ENCODE peak calls at places on chromosomes 2 and 18, in nine cellular contexts. F is stimulated activated CD8-positive, alpha-beta memory T cell treated with anti-CD3 and anti-CD28 coated beads, Interleukin-15, amount 100 ng/mL, for 1 hour; L is iPS-NIHi11; T is HEK293T; D is DMS 273 treated with DMSO at 0.1 percent for 48 hours; E is GM06990; N is hippocampal formation; J is activated effector memory CD4-positive, alpha-beta T cell treated with anti-CD3 and anti-CD28 coated beads, Interleukin-2, amount 50 U/mL, for 16 hours; K is GM23248. U is an unnamed sample.

GRCh38 chr2:218814540-218815243 is 16.9 kb downstream of the PRKAG3 start:
- DNase-seq in F (no peak), L (no peak), T (no peak), D (no peak), E (no peak), N (no peak), J (no peak), K (no peak), U (no peak)

GRCh38 chr2:64133354-64133753 is 10.9 kb downstream of the PELI1 start:
- DNase-seq in F (no peak), L (no peak), T (no peak), D (no peak), E (no peak), N (no peak), J (no peak), K (no peak), U (no peak)

GRCh38 chr2:19989681-19990415 is at the start of gene WDR35:
- DNase-seq in F (peak; percentile 82), L (peak; percentile 100), T (peak; percentile 96), D (peak; percentile 73), E (peak; percentile 94), N (peak; percentile 71), J (peak; percentile 97), K (peak; percentile 97), U (peak; percentile 41)

GRCh38 chr2:46861916-46862315 is 53.7 kb downstream of the MCFD2 start:
- DNase-seq in F (no peak), L (no peak), T (no peak), D (no peak), E (no peak), N (no peak), J (no peak), K (peak; percentile 46), U (no peak)

GRCh38 chr2:129905664-129906081 is 73.8 kb upstream of the RAB6C start:
- DNase-seq in F (no peak), L (no peak), T (no peak), D (no peak), E (no peak), N (no peak), J (peak; percentile 28), K (no peak), U (no peak)

GRCh38 chr2:70044290-70045040 is 42.8 kb upstream of the PCBP1 start:
- DNase-seq in F (no peak), L (no peak), T (no peak), D (no peak), E (no peak), N (no peak), J (no peak), K (no peak), U (no peak)

GRCh38 chr2:108547606-108548005 is 13.3 kb downstream of the LIMS1 start:
- DNase-seq in F (no peak), L (no peak), T (no peak), D (no peak), E (no peak), N (no peak), J (no peak), K (no peak), U (no peak)

GRCh38 chr2:164717000-164717597 is 95.8 kb upstream of the GRB14 start:
- DNase-seq in F (no peak), L (no peak), T (no peak), D (no peak), E (no peak), N (peak; percentile 21), J (no peak), K (peak; percentile 68), U (peak; percentile 13)

GRCh38 chr18:13513015-13513414 is 213.3 kb downstream of the FAM210A start:
- DNase-seq in F (no peak), L (peak; percentile 30), T (no peak), D (no peak), E (no peak), N (no peak), J (no peak), K (no peak), U (no peak)

GRCh38 chr2:40642261-40642660 is 190.4 kb upstream of the SLC8A1 start:
- DNase-seq in F (no peak), L (no peak), T (no peak), D (no peak), E (no peak), N (no peak), J (no peak), K (peak; percentile 2), U (no peak)

GRCh38 chr18:55778731-55779460 is 190.9 kb upstream of the TCF4 start:
- DNase-seq in F (no peak), L (no peak), T (no peak), D (no peak), E (peak; percentile 16), N (peak; percentile 56), J (no peak), K (peak; percentile 12), U (no peak)

GRCh38 chr2:141063410-141063809 is 1067.4 kb downstream of the LRP1B start:
- DNase-seq in F (no peak), L (peak; percentile 14), T (no peak), D (no peak), E (no peak), N (no peak), J (no peak), K (no peak), U (no peak)

GRCh38 chr18:10518595-10519273 is 7.1 kb upstream of the NAPG start:
- DNase-seq in F (no peak), L (peak; percentile 37), T (peak; percentile 10), D (no peak), E (no peak), N (peak; percentile 87), J (no peak), K (peak; percentile 56), U (no peak)

GRCh38 chr2:232887171-232887850 is 17.2 kb downstream of the SNORC start:
- DNase-seq in F (no peak), L (peak; percentile 47), T (no peak), D (no peak), E (no peak), N (no peak), J (peak; percentile 52), K (peak; percentile 28), U (no peak)

GRCh38 chr2:238716585-238716984 is 131.3 kb upstream of the TWIST2 start:
- DNase-seq in F (no peak), L (no peak), T (no peak), D (no peak), E (no peak), N (no peak), J (no peak), K (no peak), U (no peak)

GRCh38 chr2:58237741-58238140 is 3.4 kb downstream of the FANCL start:
- DNase-seq in F (no peak), L (no peak), T (no peak), D (no peak), E (no peak), N (no peak), J (no peak), K (no peak), U (no peak)

GRCh38 chr2:168949324-168949723 is 48.2 kb downstream of the G6PC2 start:
- DNase-seq in F (no peak), L (no peak), T (no peak), D (no peak), E (no peak), N (no peak), J (no peak), K (no peak), U (no peak)

GRCh38 chr2:41966431-41966893 is 81.4 kb upstream of the PKDCC start:
- DNase-seq in F (no peak), L (no peak), T (no peak), D (no peak), E (no peak), N (peak; percentile 49), J (no peak), K (peak; percentile 99), U (no peak)

GRCh38 chr18:27363918-27364317 is 178.8 kb upstream of the CHST9 start:
- DNase-seq in F (no peak), L (peak; percentile 25), T (peak; percentile 22), D (no peak), E (no peak), N (peak; percentile 61), J (no peak), K (peak; percentile 24), U (no peak)

GRCh38 chr2:64966017-64966416 is 23.2 kb upstream of the SLC1A4 start:
- DNase-seq in F (no peak), L (no peak), T (no peak), D (no peak), E (no peak), N (no peak), J (no peak), K (no peak), U (no peak)

GRCh38 chr2:182592691-182593393 is 123.2 kb upstream of the DNAJC10 start:
- DNase-seq in F (no peak), L (no peak), T (no peak), D (no peak), E (no peak), N (no peak), J (no peak), K (no peak), U (no peak)

GRCh38 chr18:4203525-4203924 is 251.6 kb downstream of the DLGAP1 start:
- DNase-seq in F (no peak), L (no peak), T (no peak), D (no peak), E (no peak), N (no peak), J (no peak), K (no peak), U (no peak)

GRCh38 chr2:100008960-100009359 is 133.4 kb downstream of the AFF3 start:
- DNase-seq in F (no peak), L (no peak), T (no peak), D (no peak), E (no peak), N (no peak), J (no peak), K (peak; percentile 61), U (no peak)

GRCh38 chr18:56575819-56576663 is 62.4 kb downstream of the TXNL1 start:
- DNase-seq in F (no peak), L (peak; percentile 45), T (peak; percentile 17), D (peak; percentile 8), E (no peak), N (peak; percentile 81), J (no peak), K (peak; percentile 77), U (peak; percentile 3)

U was measured in NCI-H1048.